ENCODE peak calls at places on chromosomes 3 and 15, in ten cellular contexts. One of them, this sample, is unnamed.

GRCh38 chr15:66875588-66876422 is 173.8 kb downstream of the SMAD6 start:
- DNase-seq in stimulated activated CD4-positive, alpha-beta T cell treated with anti-CD3 and anti-CD28 coated beads, Interleukin-4, amount 100 ng/mL, for 1 hour: no peak
- DNase-seq in ELF-1: no peak
- DNase-seq in stimulated activated CD8-positive, alpha-beta memory T cell treated with anti-CD3 and anti-CD28 coated beads, Interleukin-4, amount 100 ng/mL, for 48 hours: peak; percentile 19
- DNase-seq in naive thymus-derived CD8-positive, alpha-beta T cell: no peak
- DNase-seq in uterus: no peak
- DNase-seq in memory B cell: no peak
- DNase-seq in NCI-H460: no peak
- DNase-seq in left ventricle myocardium inferior: no peak
- DNase-seq in dermis blood vessel endothelial cell: no peak
- DNase-seq in this sample: no peak

GRCh38 chr3:169835533-169835932 is 22.8 kb upstream of the LRRC34 start:
- DNase-seq in stimulated activated CD4-positive, alpha-beta T cell treated with anti-CD3 and anti-CD28 coated beads, Interleukin-4, amount 100 ng/mL, for 1 hour: no peak
- DNase-seq in ELF-1: no peak
- DNase-seq in stimulated activated CD8-positive, alpha-beta memory T cell treated with anti-CD3 and anti-CD28 coated beads, Interleukin-4, amount 100 ng/mL, for 48 hours: no peak
- DNase-seq in naive thymus-derived CD8-positive, alpha-beta T cell: no peak
- DNase-seq in uterus: no peak
- DNase-seq in memory B cell: no peak
- DNase-seq in NCI-H460: no peak
- DNase-seq in left ventricle myocardium inferior: no peak
- DNase-seq in dermis blood vessel endothelial cell: no peak
- DNase-seq in this sample: no peak

GRCh38 chr15:89067751-89068150 is 20.5 kb upstream of the ABHD2 start:
- DNase-seq in stimulated activated CD4-positive, alpha-beta T cell treated with anti-CD3 and anti-CD28 coated beads, Interleukin-4, amount 100 ng/mL, for 1 hour: no peak
- DNase-seq in ELF-1: no peak
- DNase-seq in stimulated activated CD8-positive, alpha-beta memory T cell treated with anti-CD3 and anti-CD28 coated beads, Interleukin-4, amount 100 ng/mL, for 48 hours: no peak
- DNase-seq in naive thymus-derived CD8-positive, alpha-beta T cell: no peak
- DNase-seq in uterus: no peak
- DNase-seq in memory B cell: no peak
- DNase-seq in NCI-H460: no peak
- DNase-seq in left ventricle myocardium inferior: no peak
- DNase-seq in dermis blood vessel endothelial cell: no peak
- DNase-seq in this sample: no peak

GRCh38 chr3:188001926-188002325 is 152.0 kb upstream of the LPP start:
- DNase-seq in stimulated activated CD4-positive, alpha-beta T cell treated with anti-CD3 and anti-CD28 coated beads, Interleukin-4, amount 100 ng/mL, for 1 hour: no peak
- DNase-seq in ELF-1: no peak
- DNase-seq in stimulated activated CD8-positive, alpha-beta memory T cell treated with anti-CD3 and anti-CD28 coated beads, Interleukin-4, amount 100 ng/mL, for 48 hours: no peak
- DNase-seq in naive thymus-derived CD8-positive, alpha-beta T cell: no peak
- DNase-seq in uterus: no peak
- DNase-seq in memory B cell: no peak
- DNase-seq in NCI-H460: no peak
- DNase-seq in left ventricle myocardium inferior: no peak
- DNase-seq in dermis blood vessel endothelial cell: no peak
- DNase-seq in this sample: no peak

GRCh38 chr15:41493205-41493901 is at the start of gene ITPKA:
- DNase-seq in stimulated activated CD4-positive, alpha-beta T cell treated with anti-CD3 and anti-CD28 coated beads, Interleukin-4, amount 100 ng/mL, for 1 hour: peak; percentile 93
- DNase-seq in ELF-1: peak; percentile 68
- DNase-seq in stimulated activated CD8-positive, alpha-beta memory T cell treated with anti-CD3 and anti-CD28 coated beads, Interleukin-4, amount 100 ng/mL, for 48 hours: peak; percentile 95
- DNase-seq in naive thymus-derived CD8-positive, alpha-beta T cell: peak; percentile 69
- DNase-seq in uterus: peak; percentile 45
- DNase-seq in memory B cell: peak; percentile 53
- DNase-seq in NCI-H460: peak; percentile 44
- DNase-seq in left ventricle myocardium inferior: peak; percentile 77
- DNase-seq in dermis blood vessel endothelial cell: peak; percentile 60
- DNase-seq in this sample: peak; percentile 38

GRCh38 chr15:41607033-41607432 is 48.0 kb downstream of the TYRO3 start:
- DNase-seq in stimulated activated CD4-positive, alpha-beta T cell treated with anti-CD3 and anti-CD28 coated beads, Interleukin-4, amount 100 ng/mL, for 1 hour: no peak
- DNase-seq in ELF-1: no peak
- DNase-seq in stimulated activated CD8-positive, alpha-beta memory T cell treated with anti-CD3 and anti-CD28 coated beads, Interleukin-4, amount 100 ng/mL, for 48 hours: no peak
- DNase-seq in naive thymus-derived CD8-positive, alpha-beta T cell: no peak
- DNase-seq in uterus: no peak
- DNase-seq in memory B cell: no peak
- DNase-seq in NCI-H460: no peak
- DNase-seq in left ventricle myocardium inferior: no peak
- DNase-seq in dermis blood vessel endothelial cell: peak; percentile 51
- DNase-seq in this sample: peak; percentile 83

GRCh38 chr3:170513674-170514073 is 72.2 kb downstream of the SLC7A14 start:
- DNase-seq in stimulated activated CD4-positive, alpha-beta T cell treated with anti-CD3 and anti-CD28 coated beads, Interleukin-4, amount 100 ng/mL, for 1 hour: no peak
- DNase-seq in ELF-1: no peak
- DNase-seq in stimulated activated CD8-positive, alpha-beta memory T cell treated with anti-CD3 and anti-CD28 coated beads, Interleukin-4, amount 100 ng/mL, for 48 hours: no peak
- DNase-seq in naive thymus-derived CD8-positive, alpha-beta T cell: no peak
- DNase-seq in uterus: no peak
- DNase-seq in memory B cell: no peak
- DNase-seq in NCI-H460: no peak
- DNase-seq in left ventricle myocardium inferior: no peak
- DNase-seq in dermis blood vessel endothelial cell: no peak
- DNase-seq in this sample: no peak

GRCh38 chr3:142273501-142273900 is 48.1 kb upstream of the GK5 start:
- DNase-seq in stimulated activated CD4-positive, alpha-beta T cell treated with anti-CD3 and anti-CD28 coated beads, Interleukin-4, amount 100 ng/mL, for 1 hour: no peak
- DNase-seq in ELF-1: no peak
- DNase-seq in stimulated activated CD8-positive, alpha-beta memory T cell treated with anti-CD3 and anti-CD28 coated beads, Interleukin-4, amount 100 ng/mL, for 48 hours: no peak
- DNase-seq in naive thymus-derived CD8-positive, alpha-beta T cell: no peak
- DNase-seq in uterus: no peak
- DNase-seq in memory B cell: no peak
- DNase-seq in NCI-H460: no peak
- DNase-seq in left ventricle myocardium inferior: no peak
- DNase-seq in dermis blood vessel endothelial cell: no peak
- DNase-seq in this sample: no peak

GRCh38 chr15:44468713-44469385 is 41.4 kb downstream of the CTDSPL2 start:
- DNase-seq in stimulated activated CD4-positive, alpha-beta T cell treated with anti-CD3 and anti-CD28 coated beads, Interleukin-4, amount 100 ng/mL, for 1 hour: no peak
- DNase-seq in ELF-1: no peak
- DNase-seq in stimulated activated CD8-positive, alpha-beta memory T cell treated with anti-CD3 and anti-CD28 coated beads, Interleukin-4, amount 100 ng/mL, for 48 hours: no peak
- DNase-seq in naive thymus-derived CD8-positive, alpha-beta T cell: no peak
- DNase-seq in uterus: no peak
- DNase-seq in memory B cell: no peak
- DNase-seq in NCI-H460: peak; percentile 22
- DNase-seq in left ventricle myocardium inferior: no peak
- DNase-seq in dermis blood vessel endothelial cell: peak; percentile 44
- DNase-seq in this sample: peak; percentile 31

GRCh38 chr15:98873441-98874218 is 134.0 kb downstream of the PGPEP1L start:
- DNase-seq in stimulated activated CD4-positive, alpha-beta T cell treated with anti-CD3 and anti-CD28 coated beads, Interleukin-4, amount 100 ng/mL, for 1 hour: no peak
- DNase-seq in ELF-1: peak; percentile 47
- DNase-seq in stimulated activated CD8-positive, alpha-beta memory T cell treated with anti-CD3 and anti-CD28 coated beads, Interleukin-4, amount 100 ng/mL, for 48 hours: no peak
- DNase-seq in naive thymus-derived CD8-positive, alpha-beta T cell: no peak
- DNase-seq in uterus: no peak
- DNase-seq in memory B cell: no peak
- DNase-seq in NCI-H460: peak; percentile 93
- DNase-seq in left ventricle myocardium inferior: no peak
- DNase-seq in dermis blood vessel endothelial cell: no peak
- DNase-seq in this sample: no peak

GRCh38 chr3:95172549-95172948 is 1109.7 kb downstream of the NSUN3 start:
- DNase-seq in stimulated activated CD4-positive, alpha-beta T cell treated with anti-CD3 and anti-CD28 coated beads, Interleukin-4, amount 100 ng/mL, for 1 hour: no peak
- DNase-seq in ELF-1: no peak
- DNase-seq in stimulated activated CD8-positive, alpha-beta memory T cell treated with anti-CD3 and anti-CD28 coated beads, Interleukin-4, amount 100 ng/mL, for 48 hours: no peak
- DNase-seq in naive thymus-derived CD8-positive, alpha-beta T cell: no peak
- DNase-seq in uterus: no peak
- DNase-seq in memory B cell: no peak
- DNase-seq in NCI-H460: no peak
- DNase-seq in left ventricle myocardium inferior: no peak
- DNase-seq in dermis blood vessel endothelial cell: no peak
- DNase-seq in this sample: no peak

GRCh38 chr3:32460031-32460749 is 42.5 kb downstream of the CMTM6 start:
- DNase-seq in stimulated activated CD4-positive, alpha-beta T cell treated with anti-CD3 and anti-CD28 coated beads, Interleukin-4, amount 100 ng/mL, for 1 hour: peak; percentile 42
- DNase-seq in ELF-1: peak; percentile 71
- DNase-seq in stimulated activated CD8-positive, alpha-beta memory T cell treated with anti-CD3 and anti-CD28 coated beads, Interleukin-4, amount 100 ng/mL, for 48 hours: peak; percentile 69
- DNase-seq in naive thymus-derived CD8-positive, alpha-beta T cell: peak; percentile 90
- DNase-seq in uterus: no peak
- DNase-seq in memory B cell: peak; percentile 82
- DNase-seq in NCI-H460: no peak
- DNase-seq in left ventricle myocardium inferior: no peak
- DNase-seq in dermis blood vessel endothelial cell: peak; percentile 68
- DNase-seq in this sample: no peak

GRCh38 chr3:157132936-157133335 is 27.0 kb downstream of the CCNL1 start:
- DNase-seq in stimulated activated CD4-positive, alpha-beta T cell treated with anti-CD3 and anti-CD28 coated beads, Interleukin-4, amount 100 ng/mL, for 1 hour: no peak
- DNase-seq in ELF-1: no peak
- DNase-seq in stimulated activated CD8-positive, alpha-beta memory T cell treated with anti-CD3 and anti-CD28 coated beads, Interleukin-4, amount 100 ng/mL, for 48 hours: no peak
- DNase-seq in naive thymus-derived CD8-positive, alpha-beta T cell: no peak
- DNase-seq in uterus: no peak
- DNase-seq in memory B cell: no peak
- DNase-seq in NCI-H460: no peak
- DNase-seq in left ventricle myocardium inferior: no peak
- DNase-seq in dermis blood vessel endothelial cell: no peak
- DNase-seq in this sample: no peak

GRCh38 chr3:10417849-10418248 is 87.5 kb downstream of the ATP2B2 start:
- DNase-seq in stimulated activated CD4-positive, alpha-beta T cell treated with anti-CD3 and anti-CD28 coated beads, Interleukin-4, amount 100 ng/mL, for 1 hour: no peak
- DNase-seq in ELF-1: no peak
- DNase-seq in stimulated activated CD8-positive, alpha-beta memory T cell treated with anti-CD3 and anti-CD28 coated beads, Interleukin-4, amount 100 ng/mL, for 48 hours: no peak
- DNase-seq in naive thymus-derived CD8-positive, alpha-beta T cell: no peak
- DNase-seq in uterus: no peak
- DNase-seq in memory B cell: no peak
- DNase-seq in NCI-H460: no peak
- DNase-seq in left ventricle myocardium inferior: no peak
- DNase-seq in dermis blood vessel endothelial cell: peak; percentile 7
- DNase-seq in this sample: no peak